ENCODE peak calls at places on chromosomes 12 and 14, in six cellular contexts. One of them, this sample, is unnamed.

GRCh38 chr12:124466200-124467128 is 100.9 kb downstream of the NCOR2 start:
- DNase-seq in IMR-90: peak
- DNase-seq in neuronal stem cell: no peak
- DNase-seq in pancreas: no peak
- DNase-seq in Calu3: no peak
- DNase-seq in cerebellar cortex: no peak
- DNase-seq in this sample: peak

GRCh38 chr12:79692860-79693605 is 2.3 kb upstream of the PAWR start:
- DNase-seq in IMR-90: peak
- DNase-seq in neuronal stem cell: no peak
- DNase-seq in pancreas: no peak
- DNase-seq in Calu3: no peak
- DNase-seq in cerebellar cortex: no peak
- DNase-seq in this sample: no peak

GRCh38 chr12:120361506-120362208 is 7.3 kb downstream of the MSI1 start:
- DNase-seq in IMR-90: peak
- DNase-seq in neuronal stem cell: peak
- DNase-seq in pancreas: peak
- DNase-seq in Calu3: no peak
- DNase-seq in cerebellar cortex: peak
- DNase-seq in this sample: peak

GRCh38 chr14:24605435-24606190 is 3.9 kb downstream of the GZMH start:
- DNase-seq in IMR-90: no peak
- DNase-seq in neuronal stem cell: no peak
- DNase-seq in pancreas: peak
- DNase-seq in Calu3: peak
- DNase-seq in cerebellar cortex: peak
- DNase-seq in this sample: peak

GRCh38 chr12:11202811-11203210 is 16.1 kb upstream of the TAS2R42 start:
- DNase-seq in IMR-90: no peak
- DNase-seq in neuronal stem cell: no peak
- DNase-seq in pancreas: no peak
- DNase-seq in Calu3: no peak
- DNase-seq in cerebellar cortex: no peak
- DNase-seq in this sample: no peak

GRCh38 chr12:75560167-75560566 is 48.8 kb upstream of the KRR1 start:
- DNase-seq in IMR-90: peak
- DNase-seq in neuronal stem cell: no peak
- DNase-seq in pancreas: no peak
- DNase-seq in Calu3: no peak
- DNase-seq in cerebellar cortex: peak
- DNase-seq in this sample: no peak

GRCh38 chr12:124115976-124116690 is 143.1 kb downstream of the ZNF664 start:
- DNase-seq in IMR-90: no peak
- DNase-seq in neuronal stem cell: no peak
- DNase-seq in pancreas: no peak
- DNase-seq in Calu3: no peak
- DNase-seq in cerebellar cortex: no peak
- DNase-seq in this sample: no peak

GRCh38 chr14:52602131-52602530 is 49.5 kb downstream of the GPR137C start:
- DNase-seq in IMR-90: no peak
- DNase-seq in neuronal stem cell: no peak
- DNase-seq in pancreas: no peak
- DNase-seq in Calu3: no peak
- DNase-seq in cerebellar cortex: no peak
- DNase-seq in this sample: no peak

GRCh38 chr12:75209782-75210138 is at the start of gene KCNC2:
- DNase-seq in IMR-90: no peak
- DNase-seq in neuronal stem cell: no peak
- DNase-seq in pancreas: no peak
- DNase-seq in Calu3: no peak
- DNase-seq in cerebellar cortex: no peak
- DNase-seq in this sample: no peak

GRCh38 chr14:99818503-99819036 is 25.4 kb downstream of the EML1 start:
- DNase-seq in IMR-90: peak
- DNase-seq in neuronal stem cell: no peak
- DNase-seq in pancreas: no peak
- DNase-seq in Calu3: no peak
- DNase-seq in cerebellar cortex: no peak
- DNase-seq in this sample: no peak

GRCh38 chr12:131564843-131565242 is 146.0 kb upstream of the SFSWAP start:
- DNase-seq in IMR-90: no peak
- DNase-seq in neuronal stem cell: no peak
- DNase-seq in pancreas: no peak
- DNase-seq in Calu3: no peak
- DNase-seq in cerebellar cortex: no peak
- DNase-seq in this sample: no peak

GRCh38 chr14:100131181-100131580 is 28.3 kb downstream of the DEGS2 start:
- DNase-seq in IMR-90: no peak
- DNase-seq in neuronal stem cell: no peak
- DNase-seq in pancreas: no peak
- DNase-seq in Calu3: peak
- DNase-seq in cerebellar cortex: peak
- DNase-seq in this sample: peak

GRCh38 chr12:112549031-112549430 is 130.3 kb downstream of the PTPN11 start:
- DNase-seq in IMR-90: no peak
- DNase-seq in neuronal stem cell: no peak
- DNase-seq in pancreas: no peak
- DNase-seq in Calu3: no peak
- DNase-seq in cerebellar cortex: no peak
- DNase-seq in this sample: no peak

GRCh38 chr12:31498424-31498823 is 92.5 kb downstream of the DENND5B start:
- DNase-seq in IMR-90: peak
- DNase-seq in neuronal stem cell: no peak
- DNase-seq in pancreas: no peak
- DNase-seq in Calu3: no peak
- DNase-seq in cerebellar cortex: no peak
- DNase-seq in this sample: no peak

GRCh38 chr12:124915249-124916236 is 1.1 kb upstream of the UBC start:
- DNase-seq in IMR-90: peak
- DNase-seq in neuronal stem cell: no peak
- DNase-seq in pancreas: peak
- DNase-seq in Calu3: peak
- DNase-seq in cerebellar cortex: peak
- DNase-seq in this sample: peak

GRCh38 chr12:123119808-123120207 is 31.1 kb downstream of the PITPNM2 start:
- DNase-seq in IMR-90: no peak
- DNase-seq in neuronal stem cell: no peak
- DNase-seq in pancreas: no peak
- DNase-seq in Calu3: no peak
- DNase-seq in cerebellar cortex: no peak
- DNase-seq in this sample: no peak

GRCh38 chr12:28222081-28222700 is 31.9 kb downstream of the CCDC91 start:
- DNase-seq in IMR-90: no peak
- DNase-seq in neuronal stem cell: no peak
- DNase-seq in pancreas: no peak
- DNase-seq in Calu3: no peak
- DNase-seq in cerebellar cortex: no peak
- DNase-seq in this sample: no peak

GRCh38 chr14:105091335-105092123 is 26.3 kb upstream of the GPR132 start:
- DNase-seq in IMR-90: no peak
- DNase-seq in neuronal stem cell: no peak
- DNase-seq in pancreas: peak
- DNase-seq in Calu3: peak
- DNase-seq in cerebellar cortex: peak
- DNase-seq in this sample: peak

GRCh38 chr14:55077691-55078151 is 26.3 kb downstream of the MAPK1IP1L start:
- DNase-seq in IMR-90: peak
- DNase-seq in neuronal stem cell: no peak
- DNase-seq in pancreas: no peak
- DNase-seq in Calu3: peak
- DNase-seq in cerebellar cortex: no peak
- DNase-seq in this sample: peak

GRCh38 chr12:98294426-98294825 is 221.0 kb upstream of the TMPO start:
- DNase-seq in IMR-90: no peak
- DNase-seq in neuronal stem cell: no peak
- DNase-seq in pancreas: no peak
- DNase-seq in Calu3: no peak
- DNase-seq in cerebellar cortex: no peak
- DNase-seq in this sample: no peak

GRCh38 chr14:35855886-35856481 is 29.8 kb downstream of the BRMS1L start:
- DNase-seq in IMR-90: no peak
- DNase-seq in neuronal stem cell: no peak
- DNase-seq in pancreas: no peak
- DNase-seq in Calu3: no peak
- DNase-seq in cerebellar cortex: peak
- DNase-seq in this sample: no peak

GRCh38 chr14:38208825-38209562 is 1.3 kb downstream of the SSTR1 start:
- DNase-seq in IMR-90: peak
- DNase-seq in neuronal stem cell: peak
- DNase-seq in pancreas: peak
- DNase-seq in Calu3: peak
- DNase-seq in cerebellar cortex: no peak
- DNase-seq in this sample: peak

GRCh38 chr12:79155703-79156102 is 291.1 kb downstream of the SYT1 start:
- DNase-seq in IMR-90: peak
- DNase-seq in neuronal stem cell: no peak
- DNase-seq in pancreas: no peak
- DNase-seq in Calu3: no peak
- DNase-seq in cerebellar cortex: no peak
- DNase-seq in this sample: no peak

GRCh38 chr14:23564181-23564812 is 3.3 kb downstream of the AP1G2 start:
- DNase-seq in IMR-90: no peak
- DNase-seq in neuronal stem cell: no peak
- DNase-seq in pancreas: no peak
- DNase-seq in Calu3: no peak
- DNase-seq in cerebellar cortex: no peak
- DNase-seq in this sample: no peak

GRCh38 chr12:89873745-89874144 is 165.1 kb upstream of the ATP2B1 start:
- DNase-seq in IMR-90: peak
- DNase-seq in neuronal stem cell: no peak
- DNase-seq in pancreas: no peak
- DNase-seq in Calu3: no peak
- DNase-seq in cerebellar cortex: no peak
- DNase-seq in this sample: no peak

GRCh38 chr12:57037264-57037663 is 12.7 kb downstream of the MYO1A start:
- DNase-seq in IMR-90: no peak
- DNase-seq in neuronal stem cell: no peak
- DNase-seq in pancreas: no peak
- DNase-seq in Calu3: no peak
- DNase-seq in cerebellar cortex: no peak
- DNase-seq in this sample: no peak

GRCh38 chr12:52041695-52042123 is 9.5 kb upstream of the NR4A1 start:
- DNase-seq in IMR-90: peak
- DNase-seq in neuronal stem cell: no peak
- DNase-seq in pancreas: peak
- DNase-seq in Calu3: no peak
- DNase-seq in cerebellar cortex: no peak
- DNase-seq in this sample: peak

GRCh38 chr14:52031781-52032180 is 37.1 kb downstream of the NID2 start:
- DNase-seq in IMR-90: peak
- DNase-seq in neuronal stem cell: no peak
- DNase-seq in pancreas: no peak
- DNase-seq in Calu3: no peak
- DNase-seq in cerebellar cortex: peak
- DNase-seq in this sample: no peak

GRCh38 chr14:89551955-89552354 is 134.9 kb upstream of the FOXN3 start:
- DNase-seq in IMR-90: no peak
- DNase-seq in neuronal stem cell: no peak
- DNase-seq in pancreas: no peak
- DNase-seq in Calu3: no peak
- DNase-seq in cerebellar cortex: no peak
- DNase-seq in this sample: no peak

This sample was measured in stomach.